ENCODE peak calls at places on chromosomes 13 and 19, in five cellular contexts. W, E, D, C and Q are unnamed samples.

GRCh38 chr19:810077-810855 is 11.5 kb downstream of the PLPPR3 start:
- DNase-seq in E (no peak), C (no peak), W (no peak), D (no peak), Q (no peak)

GRCh38 chr19:58095328-58095727 is 2.7 kb downstream of the ZSCAN18 start:
- DNase-seq in E (no peak), D (no peak), W (no peak), C (no peak), Q (no peak)

GRCh38 chr13:28161370-28161769 is 23.0 kb downstream of the PAN3 start:
- DNase-seq in W (no peak), C (peak), E (no peak), D (peak), Q (peak)

GRCh38 chr19:23914402-23915286 is at the start of gene ZNF726:
- DNase-seq in C (peak), D (peak), W (peak), E (peak), Q (peak)

GRCh38 chr13:98214008-98214643 is 37.1 kb upstream of the RNF113B start:
- DNase-seq in W (no peak), D (no peak), E (no peak), C (no peak), Q (no peak)

GRCh38 chr13:21917046-21918010 is 246.5 kb downstream of the FGF9 start:
- DNase-seq in D (no peak), E (no peak), C (no peak), W (no peak), Q (no peak)

GRCh38 chr19:10120538-10121198 is 969 bp upstream of the EIF3G start:
- DNase-seq in E (peak), W (no peak), C (no peak), D (no peak), Q (no peak)

GRCh38 chr13:95862401-95862800 is 185.5 kb downstream of the DNAJC3 start:
- DNase-seq in W (no peak), C (no peak), D (no peak), E (no peak), Q (no peak)

GRCh38 chr13:49213539-49213938 is 6.6 kb upstream of the MLNR start:
- DNase-seq in W (no peak), C (no peak), D (no peak), E (no peak), Q (no peak)

GRCh38 chr19:7971553-7972520 is 28.4 kb upstream of the TIMM44 start:
- DNase-seq in C (no peak), D (no peak), E (no peak), W (no peak), Q (no peak)

GRCh38 chr13:61255035-61255796 is 160.4 kb downstream of the PCDH20 start:
- DNase-seq in W (no peak), C (no peak), E (no peak), D (peak), Q (peak)

GRCh38 chr19:5170329-5170745 is 170.3 kb downstream of the PTPRS start:
- DNase-seq in W (no peak), C (peak), E (no peak), D (peak), Q (peak)

GRCh38 chr19:33725567-33725966 is 71.1 kb upstream of the KCTD15 start:
- DNase-seq in C (no peak), W (no peak), E (no peak), D (no peak), Q (no peak)

GRCh38 chr13:112752711-112753541 is 63.1 kb downstream of the ATP11A start:
- DNase-seq in W (no peak), C (no peak), E (no peak), D (no peak), Q (no peak)

GRCh38 chr19:10508707-10509106 is 5.6 kb upstream of the KEAP1 start:
- DNase-seq in E (no peak), W (no peak), D (no peak), C (no peak), Q (no peak)

GRCh38 chr13:108777421-108778420 is 148.3 kb downstream of the MYO16 start:
- DNase-seq in D (no peak), C (no peak), E (peak), W (no peak), Q (no peak)

GRCh38 chr19:43465468-43466120 is at the start of gene LYPD3:
- DNase-seq in D (no peak), C (peak), E (no peak), W (no peak), Q (peak)

GRCh38 chr13:103195762-103196161 is 129.5 kb upstream of the SLC10A2 start:
- DNase-seq in E (no peak), D (no peak), W (no peak), C (no peak), Q (no peak)

GRCh38 chr13:113730145-113730750 is 28.8 kb upstream of the TMEM255B start:
- DNase-seq in W (no peak), C (no peak), E (no peak), D (no peak), Q (no peak)

GRCh38 chr19:34502582-34503545 is 21.3 kb downstream of the WTIP start:
- DNase-seq in W (no peak), D (no peak), E (no peak), C (no peak), Q (no peak)

GRCh38 chr13:110636701-110637201 is 21.4 kb downstream of the NAXD start:
- DNase-seq in D (no peak), E (no peak), C (no peak), W (no peak), Q (no peak)

GRCh38 chr19:42114412-42114811 is 17.8 kb downstream of the POU2F2 start:
- DNase-seq in D (peak), C (peak), W (no peak), E (no peak), Q (no peak)

GRCh38 chr13:51614350-51614786 is 30.1 kb downstream of the WDFY2 start:
- DNase-seq in D (no peak), C (peak), E (no peak), W (no peak), Q (peak)

GRCh38 chr13:104577029-104577820 is 1511.0 kb upstream of the SLC10A2 start:
- DNase-seq in D (no peak), E (no peak), W (no peak), C (no peak), Q (no peak)

GRCh38 chr13:95677564-95678386 is 836 bp downstream of the DNAJC3 start:
- DNase-seq in D (peak), E (peak), C (peak), W (no peak), Q (peak)

GRCh38 chr19:15769586-15769985 is 17.9 kb upstream of the OR10H5 start:
- DNase-seq in C (no peak), E (no peak), W (no peak), D (no peak), Q (no peak)

GRCh38 chr13:113051641-113052040 is 54.0 kb upstream of the F7 start:
- DNase-seq in E (no peak), D (no peak), C (no peak), W (no peak), Q (no peak)

GRCh38 chr19:58398087-58398486 is 2.6 kb downstream of the RNF225 start:
- DNase-seq in E (no peak), W (no peak), C (no peak), D (no peak), Q (no peak)

GRCh38 chr19:45972081-45972943 is 1.4 kb downstream of the NOVA2 start:
- DNase-seq in C (no peak), E (no peak), W (peak), D (peak), Q (no peak)

GRCh38 chr13:113663934-113664333 is 3.1 kb upstream of the GRK1 start:
- DNase-seq in E (no peak), W (no peak), D (no peak), C (peak), Q (no peak)

GRCh38 chr19:44576843-44577565 is 36.4 kb upstream of the IGSF23 start:
- DNase-seq in D (peak), E (peak), C (peak), W (no peak), Q (peak)

GRCh38 chr19:57027360-57027759 is 92.4 kb upstream of the USP29 start:
- DNase-seq in D (no peak), W (no peak), C (no peak), E (no peak), Q (no peak)

GRCh38 chr19:29837448-29837961 is 25.7 kb downstream of the CCNE1 start:
- DNase-seq in D (no peak), W (no peak), E (no peak), C (no peak), Q (no peak)

GRCh38 chr13:28545583-28546333 is 50.8 kb upstream of the FLT1 start:
- DNase-seq in W (no peak), D (no peak), C (no peak), E (no peak), Q (no peak)

GRCh38 chr13:45303866-45304265 is 37.1 kb downstream of the TPT1 start:
- DNase-seq in D (no peak), W (no peak), C (no peak), E (no peak), Q (no peak)

GRCh38 chr19:4297901-4298771 is 4.1 kb downstream of the TMIGD2 start:
- DNase-seq in C (no peak), W (no peak), D (no peak), E (no peak), Q (no peak)

GRCh38 chr13:60327551-60327950 is 69.5 kb upstream of the TDRD3 start:
- DNase-seq in D (no peak), C (no peak), E (no peak), W (no peak), Q (no peak)

GRCh38 chr13:45295536-45295935 is 45.4 kb downstream of the TPT1 start:
- DNase-seq in E (peak), D (no peak), W (peak), C (no peak), Q (no peak)

GRCh38 chr19:45267296-45267695 is 16.2 kb downstream of the MARK4 start:
- DNase-seq in W (no peak), E (no peak), D (no peak), C (no peak), Q (no peak)

GRCh38 chr13:79581870-79582315 is 100.9 kb downstream of the NDFIP2 start:
- DNase-seq in E (peak), C (no peak), D (no peak), W (no peak), Q (no peak)